ENCODE peak calls at places on chromosomes 6 and 20, in four cellular contexts. U is A549, B is activated B cell treated with CpG ODN at 0.5 μM for 24 hours, Z is IMR-90. R is an unnamed sample.

GRCh38 chr6:36544228-36544627 is 3.1 kb downstream of the STK38 start:
- DNase-seq in U (no peak), B (no peak), Z (no peak), R (no peak)

GRCh38 chr6:150567823-150568383 is 31.8 kb upstream of the PLEKHG1 start:
- DNase-seq in U (no peak), B (no peak), Z (no peak), R (no peak)

GRCh38 chr20:61436268-61436667 is 184.2 kb downstream of the CDH4 start:
- DNase-seq in U (no peak), B (no peak), Z (peak), R (no peak)

GRCh38 chr6:35084041-35084491 is 57.1 kb downstream of the TCP11 start:
- DNase-seq in U (no peak), B (no peak), Z (no peak), R (no peak)

GRCh38 chr6:44580901-44581300 is 193.4 kb downstream of the CDC5L start:
- DNase-seq in U (no peak), B (no peak), Z (peak), R (no peak)

GRCh38 chr6:33878541-33878940 is 74.7 kb upstream of the MLN start:
- DNase-seq in U (no peak), B (no peak), Z (no peak), R (no peak)

GRCh38 chr6:51093899-51094665 is 275.4 kb downstream of the TFAP2B start:
- DNase-seq in U (no peak), B (no peak), Z (no peak), R (no peak)

GRCh38 chr6:164942271-164942670 is 367.1 kb downstream of the C6orf118 start:
- DNase-seq in U (no peak), B (no peak), Z (no peak), R (no peak)

GRCh38 chr6:101402618-101403002 is 9.1 kb downstream of the GRIK2 start:
- DNase-seq in U (no peak), B (no peak), Z (no peak), R (no peak)

GRCh38 chr6:75353644-75354043 is 69.1 kb upstream of the TMEM30A start:
- DNase-seq in U (no peak), B (no peak), Z (no peak), R (no peak)

GRCh38 chr6:501891-502601 is 110.5 kb downstream of the IRF4 start:
- DNase-seq in U (no peak), B (peak), Z (no peak), R (peak)

GRCh38 chr6:16712931-16713484 is 48.3 kb downstream of the ATXN1 start:
- DNase-seq in U (no peak), B (no peak), Z (peak), R (peak)

GRCh38 chr20:55678126-55678525 is 327.2 kb downstream of the CBLN4 start:
- DNase-seq in U (no peak), B (no peak), Z (no peak), R (no peak)

GRCh38 chr6:75830959-75831885 is 82.2 kb downstream of the MYO6 start:
- DNase-seq in U (no peak), B (no peak), Z (peak), R (peak)

GRCh38 chr20:8640461-8640860 is 428.4 kb upstream of the PLCB4 start:
- DNase-seq in U (no peak), B (no peak), Z (no peak), R (no peak)

GRCh38 chr6:85460154-85460950 is 10.5 kb downstream of the NT5E start:
- DNase-seq in U (no peak), B (no peak), Z (no peak), R (no peak)

GRCh38 chr6:128990349-128990748 is 107.4 kb downstream of the LAMA2 start:
- DNase-seq in U (no peak), B (no peak), Z (no peak), R (no peak)

GRCh38 chr6:18586133-18586532 is 199.0 kb downstream of the RNF144B start:
- DNase-seq in U (no peak), B (no peak), Z (no peak), R (peak)

GRCh38 chr6:99416226-99416625 is 8.9 kb downstream of the PNISR start:
- DNase-seq in U (no peak), B (no peak), Z (peak), R (no peak)

GRCh38 chr6:164039954-164040375 is 625.4 kb downstream of the QKI start:
- DNase-seq in U (no peak), B (no peak), Z (no peak), R (no peak)

GRCh38 chr6:170101281-170102035 is 189.4 kb downstream of the DLL1 start:
- DNase-seq in U (no peak), B (no peak), Z (no peak), R (no peak)

GRCh38 chr20:1242530-1242929 is 16.7 kb downstream of the RAD21L1 start:
- DNase-seq in U (no peak), B (no peak), Z (peak), R (no peak)

GRCh38 chr6:13810688-13811446 is 3.5 kb downstream of the MCUR1 start:
- DNase-seq in U (no peak), B (no peak), Z (no peak), R (no peak)

GRCh38 chr6:53721766-53722165 is 56.2 kb upstream of the KLHL31 start:
- DNase-seq in U (no peak), B (no peak), Z (no peak), R (no peak)

GRCh38 chr20:47304287-47304686 is 52.2 kb downstream of the ZMYND8 start:
- DNase-seq in U (no peak), B (no peak), Z (peak), R (no peak)

GRCh38 chr6:46849361-46849690 is 56.1 kb downstream of the MEP1A start:
- DNase-seq in U (no peak), B (no peak), Z (no peak), R (no peak)

GRCh38 chr20:49892260-49893216 is 22.8 kb downstream of the SPATA2 start:
- DNase-seq in U (no peak), B (no peak), Z (no peak), R (no peak)

GRCh38 chr6:87755697-87756671 is 54.0 kb upstream of the AKIRIN2 start:
- DNase-seq in U (no peak), B (no peak), Z (peak), R (peak)

GRCh38 chr6:118736351-118736750 is 85.0 kb upstream of the CEP85L start:
- DNase-seq in U (no peak), B (no peak), Z (no peak), R (no peak)

GRCh38 chr6:143107440-143107839 is 46.8 kb downstream of the AIG1 start:
- DNase-seq in U (no peak), B (no peak), Z (no peak), R (no peak)

GRCh38 chr20:20549699-20550098 is 162.7 kb downstream of the RALGAPA2 start:
- DNase-seq in U (no peak), B (no peak), Z (peak), R (no peak)

GRCh38 chr6:134111062-134111677 is 58.7 kb upstream of the SLC2A12 start:
- DNase-seq in U (peak), B (no peak), Z (peak), R (no peak)

GRCh38 chr6:149691201-149691600 is 26.7 kb downstream of the LATS1 start:
- DNase-seq in U (no peak), B (no peak), Z (no peak), R (no peak)

GRCh38 chr6:45212976-45213375 is 115.2 kb upstream of the RUNX2 start:
- DNase-seq in U (no peak), B (no peak), Z (no peak), R (no peak)

GRCh38 chr20:63579017-63579705 is 5.1 kb upstream of the HELZ2 start:
- DNase-seq in U (no peak), B (no peak), Z (no peak), R (no peak)

GRCh38 chr20:63576311-63576710 is 2.3 kb upstream of the HELZ2 start:
- DNase-seq in U (no peak), B (no peak), Z (no peak), R (no peak)

GRCh38 chr20:63580796-63581461 is 6.9 kb upstream of the HELZ2 start:
- DNase-seq in U (peak), B (no peak), Z (peak), R (no peak)

GRCh38 chr20:63577317-63577894 is 3.4 kb upstream of the HELZ2 start:
- DNase-seq in U (no peak), B (no peak), Z (no peak), R (no peak)

GRCh38 chr20:63578224-63579016 is 4.4 kb upstream of the HELZ2 start:
- DNase-seq in U (no peak), B (no peak), Z (no peak), R (no peak)
- TF ChIP-seq CTCF in U (no peak), B (no peak), Z (no peak), R (peak)

DNA sequence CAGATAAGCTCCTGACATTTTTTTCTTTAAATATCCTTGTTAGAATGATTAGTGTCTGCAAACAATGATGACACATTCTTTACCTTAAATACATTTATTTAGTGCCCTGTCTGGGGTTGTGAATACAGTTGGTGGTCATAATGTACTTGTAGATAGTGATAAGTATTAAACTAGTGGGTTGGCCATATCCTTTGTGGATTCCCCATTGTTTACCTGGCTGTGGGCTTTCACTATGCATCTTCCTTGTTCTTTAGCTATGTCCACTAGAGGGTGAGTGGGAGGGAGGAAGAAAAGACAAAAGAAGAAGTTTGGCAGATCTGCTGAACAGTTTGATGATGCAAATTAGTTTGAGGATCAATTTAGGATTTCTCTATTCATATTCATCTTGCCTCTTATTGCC is 15.7 kb downstream of the HS3ST5 start:
- DNase-seq in U (no peak), B (no peak), Z (no peak), R (no peak)
- TF ChIP-seq CTCF in U (no peak), B (no peak), Z (no peak), R (no peak)

GRCh38 chr20:37095609-37096414 is at the start of gene RBL1:
- DNase-seq in U (peak), B (peak), Z (peak), R (peak)
- TF ChIP-seq CTCF in U (no peak), B (no peak), Z (peak), R (peak)

DNA sequence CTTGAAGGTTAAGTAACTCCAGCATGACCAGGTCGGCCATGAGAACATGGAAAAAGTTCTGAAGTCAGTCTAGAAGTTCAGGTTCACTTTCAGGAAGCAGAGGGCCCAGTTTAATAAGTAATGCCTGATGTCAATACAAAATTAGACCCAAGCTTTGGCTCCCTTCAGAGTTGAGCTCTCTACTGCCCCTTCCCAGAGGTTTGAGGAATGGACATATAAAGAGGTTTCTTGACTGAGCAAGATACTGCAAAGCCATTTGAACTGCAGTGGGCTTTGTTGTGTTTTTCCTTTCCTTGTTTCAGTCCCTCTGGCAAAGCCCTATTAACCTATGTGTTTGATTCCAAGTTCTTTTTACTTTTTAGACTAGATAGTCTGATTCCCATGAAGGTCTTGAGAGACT is 97.8 kb upstream of the PREP start:
- DNase-seq in U (no peak), B (no peak), Z (no peak), R (no peak)
- TF ChIP-seq CTCF in U (no peak), B (no peak), Z (no peak), R (peak)

DNA sequence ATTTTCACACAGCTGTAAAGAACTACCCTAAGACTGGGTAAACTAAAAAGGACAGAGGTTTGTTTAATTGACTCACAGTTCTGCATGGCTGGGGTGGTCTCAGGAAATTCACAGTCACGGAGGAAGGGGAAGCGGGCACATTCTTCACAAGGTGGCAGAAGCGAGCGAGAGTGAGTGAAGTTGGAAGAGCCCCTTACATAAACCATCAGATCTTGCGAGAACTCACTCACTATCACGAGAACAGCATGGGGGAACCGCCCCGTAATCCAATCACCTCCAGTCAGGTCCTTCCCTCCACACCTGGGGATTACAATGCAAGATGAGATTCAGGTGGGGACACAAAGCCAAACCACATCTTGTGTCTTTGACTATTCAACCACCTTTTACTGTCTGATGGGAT is 700.5 kb downstream of the TENT5A start:
- DNase-seq in U (no peak), B (no peak), Z (no peak), R (no peak)
- TF ChIP-seq CTCF in U (no peak), B (no peak), Z (no peak), R (no peak)

DNA sequence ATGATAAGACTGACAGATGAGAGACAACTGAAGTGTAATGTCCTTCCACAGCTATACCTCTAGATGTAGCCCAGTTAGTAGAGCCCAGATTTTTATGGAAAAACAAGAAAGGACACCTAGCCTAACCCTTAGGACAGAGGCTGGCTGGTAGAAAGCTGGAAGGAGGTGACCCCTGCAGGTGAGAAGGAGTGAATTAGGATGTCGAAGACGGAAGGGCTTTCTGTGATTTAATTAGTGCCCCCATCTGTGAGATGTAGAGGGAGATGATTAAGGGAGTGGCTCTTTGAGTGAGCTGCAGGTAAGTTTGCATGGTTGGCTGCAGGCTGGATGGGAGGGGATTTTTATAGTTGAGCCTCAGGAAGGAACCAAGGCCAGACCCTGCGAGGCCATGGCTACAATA is 82.8 kb downstream of the GFRA4 start:
- DNase-seq in U (no peak), B (no peak), Z (no peak), R (no peak)
- TF ChIP-seq CTCF in U (no peak), B (no peak), Z (no peak), R (no peak)

DNA sequence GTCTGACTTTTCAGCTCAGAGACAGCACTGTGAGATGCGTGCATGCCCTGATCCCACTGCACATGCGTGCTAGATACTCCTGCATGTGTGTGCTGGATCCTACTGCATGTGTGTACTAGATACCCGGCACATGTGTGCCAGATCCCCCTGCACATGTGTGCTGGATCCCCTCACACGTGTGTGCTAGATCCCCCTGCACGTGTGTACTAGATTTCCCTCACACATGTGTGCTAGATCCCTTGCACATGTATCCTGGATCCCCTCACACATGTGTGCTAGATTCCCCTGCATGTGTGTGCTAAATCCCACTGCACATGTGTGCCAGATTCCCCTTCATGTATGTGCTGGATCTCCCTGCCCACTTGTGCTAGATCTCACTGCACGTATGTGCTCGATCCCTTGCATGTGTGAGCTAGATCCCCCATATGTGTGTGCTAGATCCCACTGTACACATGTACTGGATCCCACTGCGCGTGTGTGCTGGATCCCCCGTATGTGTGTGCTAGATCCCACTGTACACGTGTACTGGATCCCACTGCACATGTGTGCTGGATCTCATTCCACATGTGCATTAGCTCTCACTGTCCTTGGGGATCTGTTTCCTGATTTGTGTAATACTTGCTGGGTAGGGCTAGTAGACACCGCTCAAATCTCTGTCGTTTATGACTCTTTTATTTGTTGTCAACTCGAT is 214.6 kb downstream of the SMOC2 start:
- DNase-seq in U (no peak), B (no peak), Z (no peak), R (no peak)
- TF ChIP-seq CTCF in U (no peak), B (no peak), Z (no peak), R (no peak)

GRCh38 chr6:15623282-15624116 is 39.3 kb downstream of the DTNBP1 start:
- DNase-seq in U (peak), B (no peak), Z (peak), R (no peak)
- TF ChIP-seq CTCF in U (peak), B (peak), Z (peak), R (peak)